ENCODE peak calls at places on chromosomes 12 and 14, in four cellular contexts. S is HepG2, Q is GM12878, J is H1. E is an unnamed sample.
A peak's percentile ranks its signal among the peaks of the same experiment; 100 is the strongest.

GRCh38 chr12:50665170-50665569 is 98.7 kb upstream of the ATF1 start:
- DNase-seq in J (no peak), Q (no peak), S (no peak), E (no peak)

GRCh38 chr12:89354630-89354931 is 2.3 kb upstream of the DUSP6 start:
- DNase-seq in Q (no peak), J (no peak), S (no peak), E (no peak)

GRCh38 chr14:32397871-32398640 is 69.0 kb downstream of the AKAP6 start:
- DNase-seq in Q (no peak), J (no peak), S (no peak), E (no peak)

GRCh38 chr12:66636771-66637170 is 42.1 kb downstream of the GRIP1 start:
- DNase-seq in S (no peak), J (no peak), Q (no peak), E (no peak)

GRCh38 chr14:98288825-98289224 is 983.2 kb downstream of the BCL11B start:
- DNase-seq in S (no peak), Q (no peak), J (no peak), E (no peak)

GRCh38 chr12:130916251-130916911 is 37.3 kb upstream of the ADGRD1 start:
- DNase-seq in S (peak; percentile 42), J (peak; percentile 75), Q (peak; percentile 21), E (peak; percentile 49)

GRCh38 chr14:75453817-75454434 is 26.1 kb downstream of the JDP2 start:
- DNase-seq in J (no peak), S (no peak), Q (peak; percentile 61), E (no peak)

GRCh38 chr14:86015916-86016315 is 486.0 kb downstream of the FLRT2 start:
- DNase-seq in J (no peak), S (no peak), Q (no peak), E (no peak)

GRCh38 chr12:27190761-27191160 is 53.3 kb upstream of the STK38L start:
- DNase-seq in S (no peak), Q (no peak), J (no peak), E (no peak)

GRCh38 chr12:3313066-3313465 is 177.9 kb upstream of the PRMT8 start:
- DNase-seq in S (no peak), J (no peak), Q (no peak), E (no peak)

GRCh38 chr12:13981296-13981962 is at the start of gene GRIN2B:
- DNase-seq in S (no peak), Q (no peak), J (peak; percentile 63), E (peak; percentile 67)

GRCh38 chr14:75561013-75561432 is 17.4 kb upstream of the FLVCR2 start:
- DNase-seq in S (peak; percentile 67), J (peak; percentile 88), Q (no peak), E (peak; percentile 50)

GRCh38 chr14:76261371-76261811 is 109.7 kb downstream of the GPATCH2L start:
- DNase-seq in J (no peak), S (no peak), Q (no peak), E (peak; percentile 57)

GRCh38 chr12:57138526-57139272 is 8.7 kb downstream of the LRP1-AS start:
- DNase-seq in J (no peak), S (peak; percentile 83), Q (no peak), E (no peak)

GRCh38 chr12:50005150-50005549 is 20.1 kb downstream of the RACGAP1 start:
- DNase-seq in S (no peak), Q (no peak), J (no peak), E (no peak)

GRCh38 chr14:43198465-43198864 is 1308.6 kb downstream of the FSCB start:
- DNase-seq in J (no peak), Q (no peak), S (no peak), E (no peak)

GRCh38 chr12:3135522-3136461 is 58.6 kb downstream of the TSPAN9 start:
- DNase-seq in S (peak; percentile 73), Q (peak; percentile 20), J (peak; percentile 63), E (peak; percentile 99)

GRCh38 chr14:53412819-53413664 is 259.9 kb upstream of the DDHD1 start:
- DNase-seq in Q (no peak), J (no peak), S (peak; percentile 30), E (no peak)

GRCh38 chr14:95635051-95635450 is 51.2 kb upstream of the TCL1B start:
- DNase-seq in Q (no peak), J (no peak), S (no peak), E (no peak)

GRCh38 chr14:93980464-93981201 is 4.3 kb upstream of the ASB2 start:
- DNase-seq in Q (no peak), S (no peak), J (no peak), E (no peak)

GRCh38 chr12:50572275-50572674 is 67.5 kb downstream of the DIP2B start:
- DNase-seq in S (peak; percentile 84), Q (no peak), J (no peak), E (no peak)

GRCh38 chr12:42118136-42118879 is 26.4 kb downstream of the GXYLT1 start:
- DNase-seq in S (no peak), Q (no peak), J (no peak), E (no peak)

GRCh38 chr12:6961695-6962284 is 8.7 kb downstream of the PHB2 start:
- DNase-seq in J (peak; percentile 79), Q (no peak), S (peak; percentile 81), E (peak; percentile 96)
- H3K9ac ChIP-seq in J (no peak overlapping the region), Q (peak overlapping the region; percentile 91), S (peak overlapping the region; percentile 77), E (peak overlapping the region; percentile 86)

GRCh38 chr14:57293851-57294837 is 25.4 kb downstream of the AP5M1 start:
- DNase-seq in Q (no peak), S (no peak), J (no peak), E (no peak)
- TF ChIP-seq SUZ12 in Q (no peak), S (no peak), J (no peak), E (no peak)

DNA sequence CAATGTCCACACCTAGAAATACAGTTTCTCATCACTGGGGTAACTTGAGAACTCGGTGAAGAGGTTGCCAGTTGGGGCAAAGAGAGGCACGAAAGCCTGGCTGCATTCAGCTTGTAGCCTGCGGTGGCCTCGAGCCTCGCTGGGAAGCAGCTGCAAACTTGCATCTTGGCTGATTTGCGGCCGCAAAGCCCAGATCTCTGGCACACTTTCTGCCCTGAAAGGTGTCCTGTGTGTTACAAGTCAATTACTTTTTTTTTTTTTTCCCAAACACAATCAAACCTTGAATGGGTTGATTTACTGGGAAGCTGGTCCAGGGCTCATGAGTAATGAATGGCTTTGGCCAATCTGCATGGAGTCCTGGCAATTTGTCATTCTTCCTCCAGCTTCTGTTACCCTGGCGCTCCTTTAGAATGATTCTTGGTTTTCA is 6.5 kb downstream of the BCL7A start:
- DNase-seq in J (no peak), S (no peak), Q (no peak), E (no peak)
- TF ChIP-seq ZNF274 in J (no peak), S (no peak), Q (no peak), E (no peak)

GRCh38 chr12:113068312-113068935 is 11.9 kb downstream of the DTX1 start:
- DNase-seq in S (no peak), J (no peak), Q (no peak), E (no peak)
- H3K9ac ChIP-seq in S (no peak overlapping the region), J (no peak overlapping the region), Q (no peak overlapping the region), E (no peak overlapping the region)

GRCh38 chr14:22099942-22100763 is 426.5 kb upstream of the OR4E1 start:
- DNase-seq in J (peak; percentile 72), Q (no peak), S (peak; percentile 90), E (peak; percentile 39)

GRCh38 chr14:22107734-22108133 is 434.1 kb upstream of the OR4E1 start:
- DNase-seq in J (no peak), Q (no peak), S (no peak), E (no peak)

GRCh38 chr14:22106700-22107697 is 433.4 kb upstream of the OR4E1 start:
- DNase-seq in S (no peak), J (no peak), Q (no peak), E (no peak)

GRCh38 chr14:22105643-22106042 is 432.0 kb upstream of the OR4E1 start:
- DNase-seq in S (no peak), J (no peak), Q (no peak), E (no peak)

GRCh38 chr14:22104971-22105641 is 431.5 kb upstream of the OR4E1 start:
- DNase-seq in J (no peak), Q (no peak), S (no peak), E (no peak)
- TF ChIP-seq SUZ12 in J (no peak), Q (no peak), S (no peak), E (no peak)

GRCh38 chr14:30754778-30755177 is 119.6 kb upstream of the COCH start:
- DNase-seq in S (no peak), J (no peak), Q (no peak), E (no peak)

GRCh38 chr14:30748343-30748742 is 126.0 kb upstream of the COCH start:
- DNase-seq in S (no peak), Q (no peak), J (no peak), E (no peak)

GRCh38 chr14:30753452-30753851 is 120.9 kb upstream of the COCH start:
- DNase-seq in J (no peak), Q (no peak), S (no peak), E (no peak)

GRCh38 chr14:30756594-30756993 is 117.8 kb upstream of the COCH start:
- DNase-seq in J (no peak), S (no peak), Q (no peak), E (no peak)

DNA sequence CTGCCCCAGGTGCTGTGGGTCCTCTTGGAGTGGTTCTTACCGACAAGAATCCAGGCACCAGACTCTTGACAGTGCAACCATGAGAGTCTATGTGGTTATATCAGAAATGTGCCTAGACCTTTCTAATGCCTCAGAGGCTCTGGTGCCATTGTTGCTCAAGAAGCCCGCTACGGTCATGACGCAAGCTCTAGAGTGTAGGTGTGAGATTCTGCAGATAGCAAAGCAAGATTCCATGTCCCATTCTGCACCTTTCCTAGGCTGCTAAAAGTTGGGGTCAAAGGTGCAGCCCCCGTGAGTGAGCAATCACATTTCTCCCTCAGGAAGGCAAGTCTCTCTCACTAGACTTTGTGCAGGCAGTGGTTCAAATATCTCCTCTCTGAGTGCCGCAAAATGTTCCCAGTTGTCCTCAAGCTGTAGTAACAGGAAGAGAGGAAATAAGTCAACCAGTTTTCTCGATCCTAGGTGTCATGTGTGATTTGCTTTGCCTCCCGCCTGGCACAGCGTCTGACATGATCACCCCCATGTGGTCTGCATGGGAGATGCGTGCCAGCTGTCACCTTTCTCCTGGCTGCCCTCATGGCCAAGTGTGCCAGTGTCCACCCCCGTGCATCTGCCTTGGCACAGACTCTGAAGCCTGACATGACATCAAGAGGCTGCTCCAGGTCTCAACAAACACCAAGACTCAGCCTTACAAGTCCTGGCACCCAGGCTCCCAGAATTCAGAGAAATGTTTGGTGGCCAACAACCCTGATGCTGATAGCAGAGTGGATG is 122.5 kb upstream of the COCH start:
- DNase-seq in Q (no peak), J (no peak), S (no peak), E (no peak)
- TF ChIP-seq ZNF274 in Q (no peak), J (no peak), S (no peak), E (no peak)

DNA sequence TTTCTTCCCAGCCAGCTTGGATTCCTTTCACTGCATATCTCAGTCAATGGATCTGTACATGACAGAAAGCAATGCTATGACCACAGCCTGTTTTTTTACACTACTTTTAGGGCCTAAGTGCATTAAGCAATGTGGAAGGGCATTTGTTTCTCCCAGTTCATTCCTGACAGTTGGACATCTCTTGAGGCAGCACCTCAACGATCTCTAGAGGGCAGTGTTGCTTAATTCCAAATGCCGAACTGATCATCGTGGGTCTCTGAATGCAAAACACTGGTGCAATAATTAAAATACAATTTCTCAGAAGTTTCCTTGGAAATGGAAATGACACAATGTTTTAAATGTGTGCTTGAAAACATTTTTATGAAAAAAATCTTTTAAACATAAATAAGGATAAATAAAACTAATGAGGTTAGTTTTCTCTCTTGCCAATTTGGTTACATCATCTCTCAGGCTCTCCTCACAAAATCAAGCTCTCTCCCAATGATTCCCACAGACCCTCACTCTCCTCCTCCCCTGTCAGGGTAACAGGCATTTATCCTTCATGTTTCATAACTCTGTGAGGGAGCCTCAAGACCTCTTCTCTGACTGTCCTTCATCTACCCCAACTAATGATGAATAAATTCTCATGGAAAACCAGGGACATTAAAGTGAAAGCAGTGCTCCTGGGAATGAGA is 192.4 kb upstream of the SLC16A7 start:
- DNase-seq in Q (no peak), S (peak; percentile 44), J (no peak), E (peak; percentile 47)
- H3K9ac ChIP-seq in Q (no peak overlapping the region), S (no peak overlapping the region), J (no peak overlapping the region), E (no peak overlapping the region)